ENCODE peak calls at places on chromosomes 2 and 18, in ten cellular contexts. One of them, this sample, is unnamed.

GRCh38 chr2:204507636-204508035 is 37.6 kb upstream of the PARD3B start:
- DNase-seq in adrenal gland: no peak
- DNase-seq in CD4-positive, alpha-beta T cell: no peak
- DNase-seq in tibial nerve: no peak
- DNase-seq in cardiac muscle cell: no peak
- DNase-seq in chondrocyte: no peak
- DNase-seq in transverse colon: no peak
- DNase-seq in uterus: no peak
- DNase-seq in tibial artery: no peak
- DNase-seq in bronchial epithelial cell: no peak
- DNase-seq in this sample: no peak

GRCh38 chr2:168443818-168444217 is 12.3 kb upstream of the CERS6 start:
- DNase-seq in adrenal gland: no peak
- DNase-seq in CD4-positive, alpha-beta T cell: no peak
- DNase-seq in tibial nerve: no peak
- DNase-seq in cardiac muscle cell: no peak
- DNase-seq in chondrocyte: no peak
- DNase-seq in transverse colon: no peak
- DNase-seq in uterus: no peak
- DNase-seq in tibial artery: no peak
- DNase-seq in bronchial epithelial cell: peak; percentile 38
- DNase-seq in this sample: no peak

GRCh38 chr2:120798569-120799215 is 63.0 kb downstream of the GLI2 start:
- DNase-seq in adrenal gland: no peak
- DNase-seq in CD4-positive, alpha-beta T cell: no peak
- DNase-seq in tibial nerve: no peak
- DNase-seq in cardiac muscle cell: peak; percentile 33
- DNase-seq in chondrocyte: no peak
- DNase-seq in transverse colon: no peak
- DNase-seq in uterus: no peak
- DNase-seq in tibial artery: no peak
- DNase-seq in bronchial epithelial cell: peak; percentile 26
- DNase-seq in this sample: no peak

GRCh38 chr2:239326831-239327535 is 73.8 kb downstream of the HDAC4 start:
- DNase-seq in adrenal gland: peak; percentile 44
- DNase-seq in CD4-positive, alpha-beta T cell: peak; percentile 63
- DNase-seq in tibial nerve: no peak
- DNase-seq in cardiac muscle cell: no peak
- DNase-seq in chondrocyte: no peak
- DNase-seq in transverse colon: no peak
- DNase-seq in uterus: peak; percentile 24
- DNase-seq in tibial artery: no peak
- DNase-seq in bronchial epithelial cell: peak; percentile 43
- DNase-seq in this sample: no peak

GRCh38 chr18:47780011-47780725 is 150.3 kb downstream of the SMAD2 start:
- DNase-seq in adrenal gland: no peak
- DNase-seq in CD4-positive, alpha-beta T cell: no peak
- DNase-seq in tibial nerve: no peak
- DNase-seq in cardiac muscle cell: no peak
- DNase-seq in chondrocyte: no peak
- DNase-seq in transverse colon: no peak
- DNase-seq in uterus: no peak
- DNase-seq in tibial artery: no peak
- DNase-seq in bronchial epithelial cell: no peak
- DNase-seq in this sample: no peak

GRCh38 chr18:9919564-9920232 is 5.9 kb downstream of the VAPA start:
- DNase-seq in adrenal gland: no peak
- DNase-seq in CD4-positive, alpha-beta T cell: no peak
- DNase-seq in tibial nerve: no peak
- DNase-seq in cardiac muscle cell: no peak
- DNase-seq in chondrocyte: no peak
- DNase-seq in transverse colon: no peak
- DNase-seq in uterus: no peak
- DNase-seq in tibial artery: no peak
- DNase-seq in bronchial epithelial cell: no peak
- DNase-seq in this sample: no peak

GRCh38 chr2:16663121-16663905 is 2.3 kb downstream of the CYRIA start:
- DNase-seq in adrenal gland: no peak
- DNase-seq in CD4-positive, alpha-beta T cell: no peak
- DNase-seq in tibial nerve: no peak
- DNase-seq in cardiac muscle cell: peak; percentile 26
- DNase-seq in chondrocyte: no peak
- DNase-seq in transverse colon: no peak
- DNase-seq in uterus: no peak
- DNase-seq in tibial artery: no peak
- DNase-seq in bronchial epithelial cell: no peak
- DNase-seq in this sample: no peak

GRCh38 chr2:42618972-42619371 is 50.5 kb downstream of the MTA3 start:
- DNase-seq in adrenal gland: no peak
- DNase-seq in CD4-positive, alpha-beta T cell: no peak
- DNase-seq in tibial nerve: no peak
- DNase-seq in cardiac muscle cell: no peak
- DNase-seq in chondrocyte: no peak
- DNase-seq in transverse colon: no peak
- DNase-seq in uterus: no peak
- DNase-seq in tibial artery: no peak
- DNase-seq in bronchial epithelial cell: peak; percentile 63
- DNase-seq in this sample: no peak

GRCh38 chr2:19228720-19229119 is 129.7 kb downstream of the OSR1 start:
- DNase-seq in adrenal gland: no peak
- DNase-seq in CD4-positive, alpha-beta T cell: no peak
- DNase-seq in tibial nerve: no peak
- DNase-seq in cardiac muscle cell: no peak
- DNase-seq in chondrocyte: no peak
- DNase-seq in transverse colon: no peak
- DNase-seq in uterus: no peak
- DNase-seq in tibial artery: no peak
- DNase-seq in bronchial epithelial cell: peak; percentile 98
- DNase-seq in this sample: no peak

GRCh38 chr2:219664958-219665357 is 37.5 kb downstream of the SLC4A3 start:
- DNase-seq in adrenal gland: peak; percentile 33
- DNase-seq in CD4-positive, alpha-beta T cell: no peak
- DNase-seq in tibial nerve: no peak
- DNase-seq in cardiac muscle cell: peak; percentile 88
- DNase-seq in chondrocyte: no peak
- DNase-seq in transverse colon: no peak
- DNase-seq in uterus: no peak
- DNase-seq in tibial artery: peak; percentile 79
- DNase-seq in bronchial epithelial cell: no peak
- DNase-seq in this sample: no peak

GRCh38 chr2:237677951-237678481 is 50.6 kb downstream of the LRRFIP1 start:
- DNase-seq in adrenal gland: no peak
- DNase-seq in CD4-positive, alpha-beta T cell: no peak
- DNase-seq in tibial nerve: no peak
- DNase-seq in cardiac muscle cell: no peak
- DNase-seq in chondrocyte: no peak
- DNase-seq in transverse colon: no peak
- DNase-seq in uterus: peak; percentile 81
- DNase-seq in tibial artery: peak; percentile 66
- DNase-seq in bronchial epithelial cell: no peak
- DNase-seq in this sample: no peak

GRCh38 chr18:56139792-56140254 is 498.6 kb downstream of the TXNL1 start:
- DNase-seq in adrenal gland: peak; percentile 21
- DNase-seq in CD4-positive, alpha-beta T cell: no peak
- DNase-seq in tibial nerve: no peak
- DNase-seq in cardiac muscle cell: no peak
- DNase-seq in chondrocyte: no peak
- DNase-seq in transverse colon: peak; percentile 9
- DNase-seq in uterus: peak; percentile 49
- DNase-seq in tibial artery: peak; percentile 66
- DNase-seq in bronchial epithelial cell: no peak
- DNase-seq in this sample: no peak

DNA sequence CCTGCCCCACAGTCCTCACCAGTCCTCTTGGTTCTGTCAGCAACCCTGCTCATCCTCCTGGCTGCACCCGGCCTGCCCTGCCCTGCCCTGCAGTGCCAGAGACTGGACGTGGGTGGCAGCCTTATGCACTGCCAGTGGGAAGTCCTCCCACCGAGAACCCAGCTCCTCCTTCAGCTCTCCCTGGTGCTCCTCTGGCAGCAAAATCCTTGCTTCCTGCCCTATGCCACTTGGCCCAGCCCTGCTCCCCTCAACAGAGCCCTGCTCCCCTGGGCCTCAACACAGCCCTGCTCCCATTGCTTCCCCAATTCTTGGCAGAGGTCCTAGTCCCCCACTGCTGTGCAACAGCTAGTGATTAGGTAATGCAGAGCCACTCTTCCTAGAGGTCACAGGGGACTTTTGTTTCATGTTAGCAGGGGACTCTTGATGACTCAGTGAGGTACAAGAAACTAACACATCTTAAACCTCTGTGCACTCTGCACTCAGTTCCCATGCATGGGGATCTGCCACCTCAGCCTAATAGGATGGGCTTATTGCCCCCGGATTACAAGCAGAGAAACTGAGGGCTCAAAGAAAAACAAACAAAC is 58.0 kb upstream of the EDAR start:
- DNase-seq in adrenal gland: no peak
- DNase-seq in CD4-positive, alpha-beta T cell: no peak
- DNase-seq in tibial nerve: no peak
- DNase-seq in cardiac muscle cell: no peak
- DNase-seq in chondrocyte: no peak
- DNase-seq in transverse colon: no peak
- DNase-seq in uterus: no peak
- DNase-seq in tibial artery: no peak
- DNase-seq in bronchial epithelial cell: no peak
- DNase-seq in this sample: peak; percentile 20
- TF ChIP-seq CTCF in adrenal gland: no peak
- TF ChIP-seq CTCF in CD4-positive, alpha-beta T cell: no peak
- TF ChIP-seq CTCF in tibial nerve: no peak
- TF ChIP-seq CTCF in cardiac muscle cell: no peak
- TF ChIP-seq CTCF in chondrocyte: no peak
- TF ChIP-seq CTCF in transverse colon: no peak
- TF ChIP-seq CTCF in uterus: no peak
- TF ChIP-seq CTCF in tibial artery: no peak
- TF ChIP-seq CTCF in bronchial epithelial cell: no peak
- TF ChIP-seq CTCF in this sample: no peak

DNA sequence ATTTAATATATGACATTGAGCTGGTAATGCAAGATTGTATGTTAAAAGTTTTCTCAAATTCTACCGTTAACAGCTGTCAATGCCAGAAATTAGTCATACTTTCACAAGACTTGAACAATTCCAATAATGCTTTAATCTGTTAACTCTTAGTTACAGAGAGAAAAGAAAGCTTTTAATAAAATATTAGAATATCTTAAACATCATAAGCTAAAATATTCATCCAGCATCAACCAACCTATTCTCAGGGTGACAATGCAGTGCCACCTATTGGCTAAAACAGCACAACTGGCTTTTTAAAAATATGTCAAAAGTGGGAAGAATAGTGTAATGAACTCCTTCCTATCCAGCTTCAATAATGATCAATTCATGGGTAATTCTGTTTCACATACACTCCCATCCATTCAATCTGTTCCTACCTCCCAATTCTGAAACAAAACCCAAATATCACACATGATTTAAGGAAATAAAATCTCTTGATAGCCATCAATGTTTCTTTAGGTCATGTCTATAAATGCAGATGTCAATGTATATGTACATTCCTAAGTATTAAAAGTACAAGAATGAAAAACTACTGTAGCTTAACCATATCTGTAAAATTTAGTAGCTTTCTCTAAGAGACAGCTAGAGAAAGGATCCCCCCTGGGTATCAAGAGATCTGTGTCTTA is 79.8 kb upstream of the CCDC141 start:
- DNase-seq in adrenal gland: no peak
- DNase-seq in CD4-positive, alpha-beta T cell: no peak
- DNase-seq in tibial nerve: no peak
- DNase-seq in cardiac muscle cell: peak; percentile 19
- DNase-seq in chondrocyte: no peak
- DNase-seq in transverse colon: no peak
- DNase-seq in uterus: no peak
- DNase-seq in tibial artery: no peak
- DNase-seq in bronchial epithelial cell: peak; percentile 23
- DNase-seq in this sample: no peak
- TF ChIP-seq CTCF in adrenal gland: peak; percentile 55
- TF ChIP-seq CTCF in CD4-positive, alpha-beta T cell: peak; percentile 74
- TF ChIP-seq CTCF in tibial nerve: peak; percentile 51
- TF ChIP-seq CTCF in cardiac muscle cell: peak; percentile 69
- TF ChIP-seq CTCF in chondrocyte: peak; percentile 85
- TF ChIP-seq CTCF in transverse colon: peak; percentile 38
- TF ChIP-seq CTCF in uterus: peak; percentile 42
- TF ChIP-seq CTCF in tibial artery: peak; percentile 42
- TF ChIP-seq CTCF in bronchial epithelial cell: peak; percentile 48
- TF ChIP-seq CTCF in this sample: peak; percentile 19

DNA sequence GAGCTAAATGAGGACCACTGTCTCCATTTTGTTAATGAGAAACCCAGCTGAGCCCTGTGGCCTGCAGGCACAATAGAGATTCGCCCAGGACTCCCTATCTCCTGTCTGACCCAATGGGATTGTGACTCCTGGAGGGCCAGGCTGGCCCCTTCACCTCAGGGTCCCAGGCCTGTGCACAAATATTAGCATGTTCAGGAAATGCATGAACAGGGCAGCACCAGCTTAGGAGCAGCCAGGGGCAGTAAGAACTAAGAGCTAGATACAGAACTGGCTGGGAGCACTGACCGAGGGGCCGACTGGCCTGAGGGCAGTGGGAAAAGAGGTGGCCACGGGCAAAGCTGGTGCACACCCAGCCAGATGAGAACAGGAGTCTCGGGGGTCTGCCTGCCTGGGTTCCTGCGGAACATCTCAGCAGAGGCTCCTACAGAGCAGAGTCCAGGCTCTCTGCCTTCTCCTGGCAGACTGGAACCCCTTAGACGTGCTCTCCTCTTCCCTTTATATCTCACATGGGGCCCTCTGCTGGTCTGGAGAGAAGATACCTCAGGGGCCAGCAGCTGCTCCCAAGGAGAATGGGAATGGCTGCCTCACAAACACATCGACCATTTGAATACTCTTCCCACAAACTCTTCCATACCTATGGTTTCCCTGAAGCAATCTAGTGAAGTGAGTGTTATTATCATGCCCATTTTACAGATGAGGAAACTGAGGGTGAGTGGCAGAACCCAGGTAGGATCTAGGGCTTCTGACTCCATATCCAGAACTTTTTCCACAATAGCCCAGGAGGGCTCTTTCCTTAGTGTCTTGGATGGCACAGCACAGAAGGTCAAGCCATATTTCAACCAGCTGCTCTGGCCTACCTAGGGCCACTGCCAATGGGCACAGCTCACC is 77.6 kb upstream of the OTOF start:
- DNase-seq in adrenal gland: no peak
- DNase-seq in CD4-positive, alpha-beta T cell: no peak
- DNase-seq in tibial nerve: no peak
- DNase-seq in cardiac muscle cell: no peak
- DNase-seq in chondrocyte: no peak
- DNase-seq in transverse colon: no peak
- DNase-seq in uterus: no peak
- DNase-seq in tibial artery: peak; percentile 21
- DNase-seq in bronchial epithelial cell: no peak
- DNase-seq in this sample: no peak
- TF ChIP-seq CTCF in adrenal gland: no peak
- TF ChIP-seq CTCF in CD4-positive, alpha-beta T cell: no peak
- TF ChIP-seq CTCF in tibial nerve: no peak
- TF ChIP-seq CTCF in cardiac muscle cell: peak; percentile 27
- TF ChIP-seq CTCF in chondrocyte: peak; percentile 31
- TF ChIP-seq CTCF in transverse colon: no peak
- TF ChIP-seq CTCF in uterus: no peak
- TF ChIP-seq CTCF in tibial artery: no peak
- TF ChIP-seq CTCF in bronchial epithelial cell: no peak
- TF ChIP-seq CTCF in this sample: no peak

GRCh38 chr2:211157856-211158463 is 601.6 kb downstream of the CPS1 start:
- DNase-seq in adrenal gland: peak; percentile 87
- DNase-seq in CD4-positive, alpha-beta T cell: peak; percentile 46
- DNase-seq in tibial nerve: peak; percentile 85
- DNase-seq in cardiac muscle cell: peak; percentile 82
- DNase-seq in chondrocyte: no peak
- DNase-seq in transverse colon: peak; percentile 73
- DNase-seq in uterus: peak; percentile 32
- DNase-seq in tibial artery: peak; percentile 80
- DNase-seq in bronchial epithelial cell: peak; percentile 61
- DNase-seq in this sample: peak; percentile 80
- TF ChIP-seq CTCF in adrenal gland: peak; percentile 84
- TF ChIP-seq CTCF in CD4-positive, alpha-beta T cell: peak; percentile 78
- TF ChIP-seq CTCF in tibial nerve: peak; percentile 78
- TF ChIP-seq CTCF in cardiac muscle cell: peak; percentile 80
- TF ChIP-seq CTCF in chondrocyte: peak; percentile 97
- TF ChIP-seq CTCF in transverse colon: peak; percentile 65
- TF ChIP-seq CTCF in uterus: peak; percentile 65
- TF ChIP-seq CTCF in tibial artery: peak; percentile 79
- TF ChIP-seq CTCF in bronchial epithelial cell: peak; percentile 71
- TF ChIP-seq CTCF in this sample: peak; percentile 84